ENCODE peak calls at places on chromosomes 16 and 17, in six cellular contexts. One of them, this sample, is unnamed.

GRCh38 chr16:27251561-27252205 is 16.9 kb downstream of the NSMCE1 start:
- DNase-seq in tibial artery: no peak
- DNase-seq in heart right ventricle: no peak
- DNase-seq in effector memory CD4-positive, alpha-beta T cell: no peak
- DNase-seq in stomach: no peak
- DNase-seq in adipocyte: no peak
- DNase-seq in this sample: no peak

GRCh38 chr16:56950881-56951771 is 10.6 kb upstream of the CETP start:
- DNase-seq in tibial artery: peak; percentile 76
- DNase-seq in heart right ventricle: peak; percentile 44
- DNase-seq in effector memory CD4-positive, alpha-beta T cell: peak; percentile 13
- DNase-seq in stomach: peak; percentile 70
- DNase-seq in adipocyte: peak; percentile 57
- DNase-seq in this sample: peak; percentile 41

GRCh38 chr17:35766903-35767510 is 6.3 kb downstream of the C17orf50 start:
- DNase-seq in tibial artery: no peak
- DNase-seq in heart right ventricle: no peak
- DNase-seq in effector memory CD4-positive, alpha-beta T cell: no peak
- DNase-seq in stomach: peak; percentile 59
- DNase-seq in adipocyte: peak; percentile 81
- DNase-seq in this sample: no peak

GRCh38 chr17:52709724-52710123 is 551.2 kb upstream of the CA10 start:
- DNase-seq in tibial artery: no peak
- DNase-seq in heart right ventricle: no peak
- DNase-seq in effector memory CD4-positive, alpha-beta T cell: no peak
- DNase-seq in stomach: no peak
- DNase-seq in adipocyte: no peak
- DNase-seq in this sample: no peak

GRCh38 chr17:15436399-15437369 is 30.7 kb downstream of the CDRT4 start:
- DNase-seq in tibial artery: peak; percentile 70
- DNase-seq in heart right ventricle: peak; percentile 64
- DNase-seq in effector memory CD4-positive, alpha-beta T cell: no peak
- DNase-seq in stomach: peak; percentile 44
- DNase-seq in adipocyte: peak; percentile 8
- DNase-seq in this sample: peak; percentile 71

GRCh38 chr16:56910114-56910511 is 21.8 kb upstream of the HERPUD1 start:
- DNase-seq in tibial artery: no peak
- DNase-seq in heart right ventricle: no peak
- DNase-seq in effector memory CD4-positive, alpha-beta T cell: no peak
- DNase-seq in stomach: no peak
- DNase-seq in adipocyte: no peak
- DNase-seq in this sample: no peak

GRCh38 chr17:81712468-81713003 is 452 bp downstream of the SLC25A10 start:
- DNase-seq in tibial artery: no peak
- DNase-seq in heart right ventricle: peak; percentile 44
- DNase-seq in effector memory CD4-positive, alpha-beta T cell: no peak
- DNase-seq in stomach: peak; percentile 37
- DNase-seq in adipocyte: peak; percentile 59
- DNase-seq in this sample: no peak

GRCh38 chr16:50121278-50121677 is 31.8 kb upstream of the TENT4B start:
- DNase-seq in tibial artery: no peak
- DNase-seq in heart right ventricle: no peak
- DNase-seq in effector memory CD4-positive, alpha-beta T cell: no peak
- DNase-seq in stomach: no peak
- DNase-seq in adipocyte: no peak
- DNase-seq in this sample: no peak

GRCh38 chr17:36945959-36946725 is 2.6 kb upstream of the AATF start:
- DNase-seq in tibial artery: no peak
- DNase-seq in heart right ventricle: no peak
- DNase-seq in effector memory CD4-positive, alpha-beta T cell: no peak
- DNase-seq in stomach: no peak
- DNase-seq in adipocyte: no peak
- DNase-seq in this sample: no peak

GRCh38 chr16:57324649-57325223 is 33.8 kb upstream of the CCL22 start:
- DNase-seq in tibial artery: no peak
- DNase-seq in heart right ventricle: no peak
- DNase-seq in effector memory CD4-positive, alpha-beta T cell: no peak
- DNase-seq in stomach: no peak
- DNase-seq in adipocyte: no peak
- DNase-seq in this sample: no peak

GRCh38 chr17:81427446-81428120 is 32.3 kb downstream of the BAHCC1 start:
- DNase-seq in tibial artery: peak; percentile 84
- DNase-seq in heart right ventricle: peak; percentile 70
- DNase-seq in effector memory CD4-positive, alpha-beta T cell: no peak
- DNase-seq in stomach: peak; percentile 95
- DNase-seq in adipocyte: no peak
- DNase-seq in this sample: no peak

GRCh38 chr17:45719335-45720071 is 64.6 kb upstream of the CRHR1 start:
- DNase-seq in tibial artery: no peak
- DNase-seq in heart right ventricle: no peak
- DNase-seq in effector memory CD4-positive, alpha-beta T cell: no peak
- DNase-seq in stomach: no peak
- DNase-seq in adipocyte: peak; percentile 60
- DNase-seq in this sample: no peak

GRCh38 chr16:8751481-8752311 is 45.7 kb downstream of the TMEM186 start:
- DNase-seq in tibial artery: no peak
- DNase-seq in heart right ventricle: no peak
- DNase-seq in effector memory CD4-positive, alpha-beta T cell: no peak
- DNase-seq in stomach: no peak
- DNase-seq in adipocyte: peak; percentile 63
- DNase-seq in this sample: no peak

GRCh38 chr16:86391987-86392386 is 118.3 kb upstream of the FOXF1 start:
- DNase-seq in tibial artery: no peak
- DNase-seq in heart right ventricle: no peak
- DNase-seq in effector memory CD4-positive, alpha-beta T cell: no peak
- DNase-seq in stomach: no peak
- DNase-seq in adipocyte: peak; percentile 69
- DNase-seq in this sample: no peak

GRCh38 chr16:4733747-4734062 is 366 bp downstream of the ANKS3 start:
- DNase-seq in tibial artery: no peak
- DNase-seq in heart right ventricle: no peak
- DNase-seq in effector memory CD4-positive, alpha-beta T cell: no peak
- DNase-seq in stomach: no peak
- DNase-seq in adipocyte: peak; percentile 36
- DNase-seq in this sample: no peak

GRCh38 chr17:31318298-31319190 is 2.9 kb downstream of the EVI2A start:
- DNase-seq in tibial artery: peak; percentile 79
- DNase-seq in heart right ventricle: peak; percentile 30
- DNase-seq in effector memory CD4-positive, alpha-beta T cell: peak; percentile 66
- DNase-seq in stomach: peak; percentile 35
- DNase-seq in adipocyte: no peak
- DNase-seq in this sample: peak; percentile 66

GRCh38 chr16:13014516-13014915 is 113.1 kb downstream of the SHISA9 start:
- DNase-seq in tibial artery: no peak
- DNase-seq in heart right ventricle: no peak
- DNase-seq in effector memory CD4-positive, alpha-beta T cell: no peak
- DNase-seq in stomach: no peak
- DNase-seq in adipocyte: no peak
- DNase-seq in this sample: no peak

GRCh38 chr17:13088666-13089065 is 70.8 kb upstream of the ELAC2 start:
- DNase-seq in tibial artery: no peak
- DNase-seq in heart right ventricle: no peak
- DNase-seq in effector memory CD4-positive, alpha-beta T cell: no peak
- DNase-seq in stomach: no peak
- DNase-seq in adipocyte: no peak
- DNase-seq in this sample: no peak

GRCh38 chr16:1432388-1433262 is 1.7 kb downstream of the PERCC1 start:
- DNase-seq in tibial artery: no peak
- DNase-seq in heart right ventricle: no peak
- DNase-seq in effector memory CD4-positive, alpha-beta T cell: no peak
- DNase-seq in stomach: no peak
- DNase-seq in adipocyte: no peak
- DNase-seq in this sample: no peak

GRCh38 chr17:29251969-29252866 is 5.6 kb downstream of the CRYBA1 start:
- DNase-seq in tibial artery: no peak
- DNase-seq in heart right ventricle: no peak
- DNase-seq in effector memory CD4-positive, alpha-beta T cell: no peak
- DNase-seq in stomach: no peak
- DNase-seq in adipocyte: peak; percentile 58
- DNase-seq in this sample: no peak

GRCh38 chr17:35447494-35447893 is 1.1 kb downstream of the SLFN13 start:
- DNase-seq in tibial artery: no peak
- DNase-seq in heart right ventricle: no peak
- DNase-seq in effector memory CD4-positive, alpha-beta T cell: no peak
- DNase-seq in stomach: no peak
- DNase-seq in adipocyte: no peak
- DNase-seq in this sample: no peak

GRCh38 chr17:10631048-10631700 is 25.9 kb downstream of the MYH3 start:
- DNase-seq in tibial artery: no peak
- DNase-seq in heart right ventricle: no peak
- DNase-seq in effector memory CD4-positive, alpha-beta T cell: no peak
- DNase-seq in stomach: no peak
- DNase-seq in adipocyte: peak; percentile 54
- DNase-seq in this sample: no peak

GRCh38 chr17:79670537-79671386 is 59.9 kb upstream of the RBFOX3 start:
- DNase-seq in tibial artery: no peak
- DNase-seq in heart right ventricle: no peak
- DNase-seq in effector memory CD4-positive, alpha-beta T cell: no peak
- DNase-seq in stomach: no peak
- DNase-seq in adipocyte: no peak
- DNase-seq in this sample: no peak

GRCh38 chr17:12814718-12815117 is 25.4 kb downstream of the ARHGAP44 start:
- DNase-seq in tibial artery: no peak
- DNase-seq in heart right ventricle: no peak
- DNase-seq in effector memory CD4-positive, alpha-beta T cell: no peak
- DNase-seq in stomach: no peak
- DNase-seq in adipocyte: no peak
- DNase-seq in this sample: no peak

GRCh38 chr17:2138768-2139167 is 83.9 kb downstream of the HIC1 start:
- DNase-seq in tibial artery: no peak
- DNase-seq in heart right ventricle: no peak
- DNase-seq in effector memory CD4-positive, alpha-beta T cell: no peak
- DNase-seq in stomach: no peak
- DNase-seq in adipocyte: peak; percentile 68
- DNase-seq in this sample: no peak

GRCh38 chr17:38541281-38541680 is 64.5 kb downstream of the SRCIN1 start:
- DNase-seq in tibial artery: no peak
- DNase-seq in heart right ventricle: no peak
- DNase-seq in effector memory CD4-positive, alpha-beta T cell: no peak
- DNase-seq in stomach: no peak
- DNase-seq in adipocyte: no peak
- DNase-seq in this sample: no peak

GRCh38 chr17:18364166-18364565 is 816 bp upstream of the SHMT1 start:
- DNase-seq in tibial artery: no peak
- DNase-seq in heart right ventricle: no peak
- DNase-seq in effector memory CD4-positive, alpha-beta T cell: no peak
- DNase-seq in stomach: no peak
- DNase-seq in adipocyte: no peak
- DNase-seq in this sample: no peak
- H3K4me3 ChIP-seq in tibial artery: no peak overlapping the region
- H3K4me3 ChIP-seq in heart right ventricle: no peak overlapping the region
- H3K4me3 ChIP-seq in effector memory CD4-positive, alpha-beta T cell: peak overlapping the region; percentile 74
- H3K4me3 ChIP-seq in stomach: no peak overlapping the region
- H3K4me3 ChIP-seq in adipocyte: no peak overlapping the region
- H3K4me3 ChIP-seq in this sample: no peak overlapping the region

DNA sequence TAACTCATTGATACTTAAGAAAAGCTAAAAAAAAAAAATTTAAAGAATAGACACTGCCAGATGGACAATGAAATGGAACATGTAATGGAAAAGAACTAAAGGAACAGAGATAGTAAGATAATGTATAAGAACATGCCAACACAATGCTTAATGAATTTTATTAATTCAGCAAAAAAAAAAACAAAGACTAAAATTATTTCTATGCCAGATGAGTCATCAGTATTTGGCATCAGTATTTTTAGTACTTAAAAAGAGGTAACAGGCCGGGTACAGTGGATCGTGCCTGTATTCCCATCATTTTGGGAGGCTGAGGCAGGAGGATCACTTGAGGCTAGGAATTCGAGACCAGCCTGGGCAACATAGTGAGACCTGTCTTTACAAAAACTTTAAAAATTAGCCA is 168.5 kb downstream of the CYB561 start:
- DNase-seq in tibial artery: no peak
- DNase-seq in heart right ventricle: no peak
- DNase-seq in effector memory CD4-positive, alpha-beta T cell: no peak
- DNase-seq in stomach: no peak
- DNase-seq in adipocyte: no peak
- DNase-seq in this sample: no peak
- H3K4me1 ChIP-seq in tibial artery: no peaks in the 10 kb centered on the region
- H3K4me1 ChIP-seq in heart right ventricle: peaks cover 41% of the 10 kb centered on the region
- H3K4me1 ChIP-seq in effector memory CD4-positive, alpha-beta T cell: no peaks in the 10 kb centered on the region
- H3K4me1 ChIP-seq in stomach: peaks cover 10% of the 10 kb centered on the region
- H3K4me1 ChIP-seq in adipocyte: peaks cover 77% of the 10 kb centered on the region
- H3K4me1 ChIP-seq in this sample: no peaks in the 10 kb centered on the region

DNA sequence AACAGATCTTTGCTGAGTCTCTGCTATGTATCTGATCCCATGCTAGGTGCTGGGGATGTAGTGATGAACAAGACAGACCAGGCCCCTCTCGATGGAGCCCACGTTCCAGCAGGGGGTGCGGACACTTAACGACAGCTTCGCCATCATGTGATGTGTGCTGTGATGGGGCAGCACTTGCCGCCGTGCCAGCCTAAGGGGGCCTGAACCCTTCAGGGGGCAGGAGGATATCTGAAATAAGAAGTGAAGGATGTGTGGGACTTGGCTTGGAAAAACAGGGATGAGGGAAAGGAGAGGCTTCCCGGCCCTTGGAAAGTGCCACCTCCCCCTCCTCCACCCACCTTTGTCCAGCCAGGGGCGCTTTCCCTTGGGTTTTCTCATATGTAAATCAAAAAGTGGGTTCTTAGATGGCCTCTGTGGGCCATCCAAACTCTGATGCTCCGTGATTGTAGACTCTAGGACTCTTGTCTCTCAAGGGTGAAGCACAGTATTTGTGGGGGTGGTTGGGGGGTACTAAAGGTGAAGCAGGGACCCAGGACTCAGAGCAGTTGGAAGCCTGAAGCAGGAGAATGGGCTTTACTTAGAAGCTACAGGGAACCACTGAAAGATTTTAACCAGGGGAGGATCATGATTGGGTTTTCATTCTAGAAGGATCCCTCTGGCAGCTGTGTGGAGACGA is 4.0 kb upstream of the DLX3 start:
- DNase-seq in tibial artery: peak; percentile 48
- DNase-seq in heart right ventricle: no peak
- DNase-seq in effector memory CD4-positive, alpha-beta T cell: no peak
- DNase-seq in stomach: no peak
- DNase-seq in adipocyte: no peak
- DNase-seq in this sample: no peak
- H3K4me3 ChIP-seq in tibial artery: no peak overlapping the region
- H3K4me3 ChIP-seq in heart right ventricle: no peak overlapping the region
- H3K4me3 ChIP-seq in effector memory CD4-positive, alpha-beta T cell: no peak overlapping the region
- H3K4me3 ChIP-seq in stomach: no peak overlapping the region
- H3K4me3 ChIP-seq in adipocyte: no peak overlapping the region
- H3K4me3 ChIP-seq in this sample: no peak overlapping the region

GRCh38 chr17:75511270-75511609 is 4.1 kb downstream of the CASKIN2 start:
- DNase-seq in tibial artery: no peak
- DNase-seq in heart right ventricle: no peak
- DNase-seq in effector memory CD4-positive, alpha-beta T cell: no peak
- DNase-seq in stomach: no peak
- DNase-seq in adipocyte: no peak
- DNase-seq in this sample: no peak

GRCh38 chr17:75511610-75512575 is 3.4 kb downstream of the CASKIN2 start:
- DNase-seq in tibial artery: no peak
- DNase-seq in heart right ventricle: peak; percentile 71
- DNase-seq in effector memory CD4-positive, alpha-beta T cell: no peak
- DNase-seq in stomach: peak; percentile 87
- DNase-seq in adipocyte: no peak
- DNase-seq in this sample: no peak

GRCh38 chr17:75514299-75515228 is 773 bp downstream of the CASKIN2 start:
- DNase-seq in tibial artery: no peak
- DNase-seq in heart right ventricle: peak; percentile 42
- DNase-seq in effector memory CD4-positive, alpha-beta T cell: no peak
- DNase-seq in stomach: no peak
- DNase-seq in adipocyte: peak; percentile 59
- DNase-seq in this sample: no peak

GRCh38 chr17:75513667-75514052 is 1.7 kb downstream of the CASKIN2 start:
- DNase-seq in tibial artery: no peak
- DNase-seq in heart right ventricle: peak; percentile 15
- DNase-seq in effector memory CD4-positive, alpha-beta T cell: no peak
- DNase-seq in stomach: no peak
- DNase-seq in adipocyte: no peak
- DNase-seq in this sample: no peak

GRCh38 chr17:75512946-75513666 is 2.2 kb downstream of the CASKIN2 start:
- DNase-seq in tibial artery: no peak
- DNase-seq in heart right ventricle: no peak
- DNase-seq in effector memory CD4-positive, alpha-beta T cell: no peak
- DNase-seq in stomach: no peak
- DNase-seq in adipocyte: peak; percentile 36
- DNase-seq in this sample: no peak
- H3K4me1 ChIP-seq in tibial artery: peaks cover 59% of the 10 kb centered on the region
- H3K4me1 ChIP-seq in heart right ventricle: peaks cover 68% of the 10 kb centered on the region
- H3K4me1 ChIP-seq in effector memory CD4-positive, alpha-beta T cell: peaks cover 19% of the 10 kb centered on the region
- H3K4me1 ChIP-seq in stomach: peaks cover 94% of the 10 kb centered on the region
- H3K4me1 ChIP-seq in adipocyte: peaks cover 26% of the 10 kb centered on the region
- H3K4me1 ChIP-seq in this sample: peaks cover 2% of the 10 kb centered on the region

This sample was measured in tibial nerve.